ENCODE peak calls at places on chromosomes 16 and 17, in five cellular contexts. T is heart left ventricle, U is left lung, J is fibroblast of the aortic adventitia, M is A172. K is an unnamed sample.

GRCh38 chr16:30773826-30774225 is 11.7 kb downstream of the RNF40 start:
- DNase-seq in T (no peak), U (peak), J (no peak), M (no peak), K (no peak)

GRCh38 chr17:57253307-57254065 is 2.8 kb upstream of the MSI2 start:
- DNase-seq in T (no peak), U (no peak), J (no peak), M (no peak), K (no peak)

GRCh38 chr17:39209317-39210092 is 9.4 kb downstream of the RPL19 start:
- DNase-seq in T (peak), U (peak), J (peak), M (no peak), K (peak)

GRCh38 chr17:72926171-72926570 is 166.3 kb downstream of the SLC39A11 start:
- DNase-seq in T (no peak), U (no peak), J (no peak), M (no peak), K (no peak)

GRCh38 chr17:7219434-7219811 is 213 bp downstream of the DLG4 start:
- DNase-seq in T (no peak), U (no peak), J (no peak), M (no peak), K (no peak)

GRCh38 chr17:1999557-2000251 is 25.4 kb downstream of the RTN4RL1 start:
- DNase-seq in T (peak), U (no peak), J (peak), M (peak), K (peak)

GRCh38 chr17:39486242-39486641 is 25.0 kb downstream of the CDK12 start:
- DNase-seq in T (no peak), U (no peak), J (peak), M (peak), K (peak)

GRCh38 chr16:67942200-67942509 is 1.8 kb downstream of the LCAT start:
- DNase-seq in T (no peak), U (no peak), J (peak), M (no peak), K (peak)

GRCh38 chr17:70855401-70856054 is 686.2 kb downstream of the KCNJ2 start:
- DNase-seq in T (no peak), U (no peak), J (no peak), M (no peak), K (no peak)

GRCh38 chr17:48619821-48620496 is 4.9 kb upstream of the HOXB8 start:
- DNase-seq in T (no peak), U (no peak), J (no peak), M (no peak), K (no peak)

GRCh38 chr17:63546308-63547082 is 3.8 kb upstream of the DCAF7 start:
- DNase-seq in T (no peak), U (peak), J (no peak), M (no peak), K (no peak)

GRCh38 chr17:52546493-52546892 is 388.0 kb upstream of the CA10 start:
- DNase-seq in T (no peak), U (no peak), J (no peak), M (no peak), K (no peak)

GRCh38 chr17:1918346-1919021 is 88.7 kb downstream of the RPA1 start:
- DNase-seq in T (no peak), U (peak), J (no peak), M (no peak), K (no peak)

GRCh38 chr16:51875834-51876725 is 670.9 kb downstream of the TOX3 start:
- DNase-seq in T (no peak), U (no peak), J (no peak), M (no peak), K (no peak)

GRCh38 chr17:20968913-20969616 is 73.7 kb downstream of the USP22 start:
- DNase-seq in T (no peak), U (no peak), J (no peak), M (no peak), K (no peak)

GRCh38 chr16:54174750-54175149 is 111.8 kb downstream of the IRX3 start:
- DNase-seq in T (no peak), U (no peak), J (no peak), M (no peak), K (no peak)

GRCh38 chr17:71398706-71399620 is 721.9 kb upstream of the SOX9 start:
- DNase-seq in T (no peak), U (no peak), J (peak), M (no peak), K (no peak)

GRCh38 chr17:1179112-1179634 is 608 bp downstream of the ABR start:
- DNase-seq in T (no peak), U (no peak), J (no peak), M (no peak), K (peak)

GRCh38 chr16:74563828-74564263 is 43.1 kb downstream of the GLG1 start:
- DNase-seq in T (no peak), U (no peak), J (peak), M (peak), K (peak)

GRCh38 chr16:89798832-89799370 is 17.5 kb downstream of the FANCA start:
- DNase-seq in T (peak), U (peak), J (no peak), M (no peak), K (no peak)

GRCh38 chr16:68091604-68092261 is 6.6 kb downstream of the NFATC3 start:
- DNase-seq in T (no peak), U (no peak), J (peak), M (no peak), K (peak)

GRCh38 chr16:76194621-76195015 is 82.6 kb upstream of the CNTNAP4 start:
- DNase-seq in T (no peak), U (no peak), J (no peak), M (no peak), K (peak)

GRCh38 chr17:28983286-28984240 is 22.3 kb downstream of the SEZ6 start:
- DNase-seq in T (no peak), U (no peak), J (no peak), M (no peak), K (no peak)

GRCh38 chr16:20763461-20764232 is at the start of gene ACSM3:
- DNase-seq in T (peak), U (no peak), J (peak), M (peak), K (peak)

GRCh38 chr17:44014437-44015172 is at the start of gene TMEM101:
- DNase-seq in T (peak), U (peak), J (peak), M (peak), K (peak)

GRCh38 chr17:48543854-48544355 is 1.0 kb downstream of the HOXB2 start:
- DNase-seq in T (no peak), U (no peak), J (peak), M (no peak), K (no peak)

GRCh38 chr16:73092236-73092781 is 44.4 kb upstream of the ZFHX3 start:
- DNase-seq in T (no peak), U (no peak), J (no peak), M (no peak), K (no peak)

GRCh38 chr17:38748329-38749221 is at the start of gene PCGF2:
- DNase-seq in T (peak), U (peak), J (peak), M (peak), K (peak)

GRCh38 chr17:9227819-9228407 is 206.6 kb downstream of the NTN1 start:
- DNase-seq in T (no peak), U (peak), J (no peak), M (no peak), K (no peak)

GRCh38 chr17:20191066-20191465 is 181.9 kb downstream of the SPECC1 start:
- DNase-seq in T (no peak), U (no peak), J (peak), M (peak), K (peak)

GRCh38 chr16:6081320-6081976 is 983.9 kb upstream of the EEF2KMT start:
- DNase-seq in T (no peak), U (no peak), J (no peak), M (peak), K (no peak)

GRCh38 chr17:27457731-27458523 is 1.7 kb downstream of the KSR1 start:
- DNase-seq in T (no peak), U (no peak), J (peak), M (no peak), K (peak)

GRCh38 chr17:34357398-34357797 is 1.1 kb downstream of the CCL13 start:
- DNase-seq in T (no peak), U (no peak), J (no peak), M (no peak), K (no peak)

GRCh38 chr17:39800540-39800939 is 62.8 kb downstream of the GRB7 start:
- DNase-seq in T (no peak), U (no peak), J (no peak), M (no peak), K (no peak)

GRCh38 chr16:31107465-31107867 is 720 bp upstream of the BCKDK start:
- DNase-seq in T (no peak), U (no peak), J (no peak), M (no peak), K (no peak)

GRCh38 chr16:81431554-81432353 is 12.9 kb upstream of the CMIP start:
- DNase-seq in T (no peak), U (no peak), J (peak), M (peak), K (peak)

GRCh38 chr17:79160980-79161621 is 86.5 kb downstream of the ENGASE start:
- DNase-seq in T (no peak), U (no peak), J (no peak), M (peak), K (no peak)

GRCh38 chr17:72183194-72183685 is 62.4 kb downstream of the SOX9 start:
- DNase-seq in T (no peak), U (no peak), J (no peak), M (no peak), K (no peak)

K was measured in adipocyte.